ENCODE peak calls at places on chromosomes 2 and 18, in ten cellular contexts. O is thoracic aorta; X is heart right ventricle; E is CD8-positive, alpha-beta memory T cell; H is cardiac muscle cell; Z is IMR-90; W is PC-9; C is iPS DF 6.9; S is neural progenitor cell; L is endodermal cell. N is an unnamed sample. For H3K4me1, the result is how much of the 10 kb centered on the place peaks cover.

GRCh38 chr2:71618327-71619113 is 165.2 kb downstream of the DYSF start:
- DNase-seq in O (no peak), X (no peak), E (no peak), H (peak), Z (no peak), W (peak), C (no peak), S (no peak), L (peak), N (peak)

GRCh38 chr2:63050916-63051794 is 525 bp downstream of the OTX1 start:
- DNase-seq in O (no peak), X (no peak), E (no peak), H (no peak), Z (no peak), W (no peak), C (no peak), S (peak), L (peak), N (no peak)

GRCh38 chr2:38074047-38074774 is 1.7 kb downstream of the CYP1B1 start:
- DNase-seq in O (no peak), X (no peak), E (no peak), H (no peak), Z (no peak), W (peak), C (no peak), S (peak), L (peak), N (no peak)

GRCh38 chr2:181859123-181859522 is 32.4 kb upstream of the ITPRID2 start:
- DNase-seq in O (no peak), X (no peak), E (no peak), H (no peak), Z (no peak), W (no peak), C (no peak), S (no peak), L (no peak), N (no peak)

GRCh38 chr18:29164020-29164706 is 987.2 kb upstream of the CDH2 start:
- DNase-seq in O (no peak), X (no peak), E (no peak), H (no peak), Z (peak), W (no peak), C (no peak), S (no peak), L (no peak), N (no peak)

GRCh38 chr18:57798713-57799373 is 4.3 kb downstream of the ATP8B1 start:
- DNase-seq in O (no peak), X (no peak), E (no peak), H (no peak), Z (no peak), W (no peak), C (no peak), S (no peak), L (no peak), N (no peak)

GRCh38 chr2:183269956-183270355 is 145.7 kb downstream of the NUP35 start:
- DNase-seq in O (no peak), X (no peak), E (no peak), H (no peak), Z (no peak), W (no peak), C (no peak), S (no peak), L (no peak), N (no peak)

GRCh38 chr2:7725132-7725849 is 808.1 kb downstream of the RNF144A start:
- DNase-seq in O (no peak), X (no peak), E (peak), H (peak), Z (peak), W (no peak), C (no peak), S (peak), L (peak), N (no peak)

GRCh38 chr2:187050409-187050998 is 201.5 kb upstream of the ZSWIM2 start:
- DNase-seq in O (no peak), X (no peak), E (no peak), H (no peak), Z (peak), W (no peak), C (no peak), S (no peak), L (no peak), N (no peak)

GRCh38 chr18:74819433-74820059 is 221.9 kb downstream of the ZNF407 start:
- DNase-seq in O (no peak), X (no peak), E (no peak), H (peak), Z (no peak), W (no peak), C (peak), S (peak), L (peak), N (no peak)

GRCh38 chr2:128381001-128381938 is 62.6 kb upstream of the HS6ST1 start:
- DNase-seq in O (no peak), X (no peak), E (no peak), H (peak), Z (no peak), W (no peak), C (no peak), S (peak), L (peak), N (peak)

GRCh38 chr2:70248810-70249438 is 496 bp upstream of the TIA1 start:
- DNase-seq in O (peak), X (no peak), E (peak), H (peak), Z (no peak), W (peak), C (no peak), S (peak), L (peak), N (peak)

GRCh38 chr2:224523626-224524577 is 61.3 kb downstream of the CUL3 start:
- DNase-seq in O (no peak), X (no peak), E (no peak), H (no peak), Z (peak), W (no peak), C (no peak), S (no peak), L (no peak), N (no peak)

GRCh38 chr2:235493775-235494715 is at the start of gene AGAP1:
- DNase-seq in O (peak), X (peak), E (peak), H (peak), Z (peak), W (peak), C (peak), S (peak), L (peak), N (peak)

GRCh38 chr2:172698041-172698863 is 37.4 kb upstream of the RAPGEF4 start:
- DNase-seq in O (no peak), X (no peak), E (no peak), H (no peak), Z (peak), W (peak), C (no peak), S (no peak), L (no peak), N (no peak)

GRCh38 chr2:80028584-80028983 is 276.0 kb downstream of the LRRTM1 start:
- DNase-seq in O (no peak), X (no peak), E (no peak), H (no peak), Z (no peak), W (no peak), C (no peak), S (no peak), L (no peak), N (no peak)

GRCh38 chr18:13137041-13137938 is 81.3 kb upstream of the LDLRAD4 start:
- DNase-seq in O (no peak), X (peak), E (peak), H (peak), Z (no peak), W (no peak), C (no peak), S (peak), L (no peak), N (no peak)

GRCh38 chr2:230929381-230930148 is 4.5 kb upstream of the GPR55 start:
- DNase-seq in O (no peak), X (no peak), E (no peak), H (no peak), Z (no peak), W (no peak), C (no peak), S (no peak), L (peak), N (no peak)

GRCh38 chr18:76658627-76659026 is 163.6 kb upstream of the ZNF516 start:
- DNase-seq in O (no peak), X (no peak), E (no peak), H (peak), Z (no peak), W (no peak), C (no peak), S (peak), L (peak), N (no peak)

GRCh38 chr2:217434183-217434620 is 568.6 kb downstream of the TNS1 start:
- DNase-seq in O (peak), X (peak), E (no peak), H (peak), Z (peak), W (peak), C (peak), S (peak), L (peak), N (peak)

GRCh38 chr18:80196528-80197320 is 50.6 kb downstream of the PARD6G start:
- DNase-seq in O (no peak), X (no peak), E (no peak), H (no peak), Z (peak), W (no peak), C (no peak), S (peak), L (peak), N (no peak)

GRCh38 chr18:10851824-10852225 is 297.5 kb downstream of the PIEZO2 start:
- DNase-seq in O (no peak), X (no peak), E (no peak), H (peak), Z (peak), W (no peak), C (peak), S (peak), L (no peak), N (no peak)

GRCh38 chr2:207903236-207903635 is 122.1 kb downstream of the PLEKHM3 start:
- DNase-seq in O (no peak), X (no peak), E (no peak), H (no peak), Z (no peak), W (no peak), C (no peak), S (no peak), L (no peak), N (no peak)

GRCh38 chr2:88815243-88816096 is 124.0 kb downstream of the RPIA start:
- DNase-seq in O (no peak), X (no peak), E (no peak), H (no peak), Z (no peak), W (no peak), C (no peak), S (no peak), L (no peak), N (no peak)

GRCh38 chr2:186582698-186583097 is 7.2 kb upstream of the ITGAV start:
- DNase-seq in O (no peak), X (no peak), E (no peak), H (no peak), Z (no peak), W (no peak), C (no peak), S (no peak), L (no peak), N (no peak)

GRCh38 chr2:115299207-115299606 is 856.8 kb downstream of the DPP10 start:
- DNase-seq in O (no peak), X (no peak), E (no peak), H (no peak), Z (no peak), W (no peak), C (no peak), S (no peak), L (no peak), N (no peak)

GRCh38 chr2:120899373-120899772 is 163.7 kb downstream of the GLI2 start:
- DNase-seq in O (no peak), X (no peak), E (no peak), H (no peak), Z (no peak), W (no peak), C (no peak), S (no peak), L (no peak), N (no peak)

GRCh38 chr2:233430091-233430490 is 75.8 kb downstream of the DGKD start:
- DNase-seq in O (no peak), X (no peak), E (no peak), H (no peak), Z (peak), W (peak), C (no peak), S (no peak), L (no peak), N (no peak)

GRCh38 chr18:58232674-58233073 is 188.6 kb downstream of the NEDD4L start:
- DNase-seq in O (no peak), X (no peak), E (no peak), H (no peak), Z (no peak), W (no peak), C (no peak), S (no peak), L (no peak), N (no peak)

GRCh38 chr2:131008967-131009366 is 84.3 kb downstream of the FAM168B start:
- DNase-seq in O (no peak), X (no peak), E (no peak), H (no peak), Z (no peak), W (no peak), C (no peak), S (no peak), L (no peak), N (no peak)

GRCh38 chr18:76610012-76610411 is 115.0 kb upstream of the ZNF516 start:
- DNase-seq in O (no peak), X (no peak), E (no peak), H (no peak), Z (no peak), W (no peak), C (no peak), S (no peak), L (no peak), N (no peak)

GRCh38 chr2:151043484-151043883 is 218.2 kb downstream of the RBM43 start:
- DNase-seq in O (no peak), X (no peak), E (no peak), H (no peak), Z (peak), W (peak), C (no peak), S (no peak), L (no peak), N (no peak)

GRCh38 chr2:222398446-222398885 is 25.9 kb upstream of the SGPP2 start:
- DNase-seq in O (no peak), X (no peak), E (no peak), H (peak), Z (no peak), W (no peak), C (no peak), S (no peak), L (no peak), N (no peak)

GRCh38 chr18:22176622-22177495 is 7.5 kb downstream of the GATA6 start:
- DNase-seq in O (no peak), X (peak), E (no peak), H (peak), Z (no peak), W (no peak), C (no peak), S (peak), L (peak), N (peak)

GRCh38 chr2:192277494-192278109 is 82.9 kb upstream of the TMEFF2 start:
- DNase-seq in O (no peak), X (no peak), E (no peak), H (no peak), Z (no peak), W (no peak), C (no peak), S (no peak), L (no peak), N (no peak)

GRCh38 chr2:168550670-168551069 is 94.6 kb downstream of the CERS6 start:
- DNase-seq in O (no peak), X (peak), E (no peak), H (no peak), Z (no peak), W (no peak), C (peak), S (peak), L (no peak), N (peak)

GRCh38 chr2:147538848-147539247 is 306.0 kb upstream of the ACVR2A start:
- DNase-seq in O (no peak), X (no peak), E (no peak), H (no peak), Z (no peak), W (no peak), C (no peak), S (no peak), L (no peak), N (no peak)

GRCh38 chr2:178579006-178579405 is 98.7 kb downstream of the PLEKHA3 start:
- DNase-seq in O (no peak), X (no peak), E (no peak), H (no peak), Z (peak), W (no peak), C (no peak), S (no peak), L (no peak), N (no peak)

GRCh38 chr18:31719363-31720006 is 35.1 kb upstream of the B4GALT6 start:
- DNase-seq in O (no peak), X (no peak), E (no peak), H (no peak), Z (no peak), W (no peak), C (no peak), S (no peak), L (no peak), N (no peak)

GRCh38 chr2:85769236-85769986 is 15.6 kb downstream of the ATOH8 start:
- DNase-seq in O (no peak), X (no peak), E (no peak), H (peak), Z (no peak), W (no peak), C (no peak), S (peak), L (peak), N (peak)
- H3K4me3 ChIP-seq in O (peak), X (no peak), E (no peak), H (no peak), Z (no peak), W (no peak), C (no peak), S (no peak), L (no peak), N (no peak)

DNA sequence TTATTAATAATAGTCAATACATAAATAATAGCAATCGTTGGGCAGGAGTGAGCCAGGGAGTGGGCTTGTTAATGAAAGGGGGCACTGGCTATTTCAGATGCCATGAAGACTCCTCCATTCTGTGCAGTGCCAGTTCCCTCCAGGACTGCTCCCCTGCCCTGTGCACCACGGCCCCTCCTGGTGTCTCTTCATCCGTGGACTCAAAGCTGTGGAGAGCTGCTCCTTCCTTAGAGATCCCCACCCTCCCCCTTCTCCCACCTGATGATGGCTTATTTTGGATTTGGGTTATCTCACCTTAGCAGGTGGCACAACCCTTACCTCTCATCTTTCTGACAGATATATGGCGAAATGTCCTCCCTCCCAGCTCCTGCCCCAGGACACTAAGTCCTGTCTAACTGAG is 3.1 kb upstream of the CELF4 start:
- DNase-seq in O (no peak), X (no peak), E (no peak), H (no peak), Z (no peak), W (no peak), C (no peak), S (no peak), L (peak), N (no peak)
- H3K4me1 ChIP-seq in O (under half), X (under half), E (under half), H (under half), Z (under half), W (under half), C (under half), S (under half), L (under half), N (under half)

GRCh38 chr18:48410095-48410920 is 1.1 kb upstream of the ZBTB7C start:
- DNase-seq in O (peak), X (peak), E (peak), H (peak), Z (peak), W (peak), C (no peak), S (peak), L (peak), N (peak)
- H3K4me3 ChIP-seq in O (peak), X (peak), E (no peak), H (peak), Z (peak), W (peak), C (peak), S (peak), L (peak), N (peak)

GRCh38 chr2:176292608-176293007 is 23.4 kb downstream of the MTX2 start:
- DNase-seq in O (no peak), X (no peak), E (no peak), H (no peak), Z (no peak), W (no peak), C (no peak), S (no peak), L (no peak), N (no peak)
- H3K4me1 ChIP-seq in O (under half), X (under half), E (under half), H (under half), Z (under half), W (under half), C (under half), S (under half), L (under half), N (under half)

N was measured in tibial artery.